ENCODE peak calls at places on chromosome 1, in seven cellular contexts. O, X, H, N, Z, U and P are unnamed samples. For H3K27me3 and H3K4me1, the result is how much of the 10 kb centered on the place peaks cover.

GRCh38 chr1:183234660-183235476 is 48.8 kb downstream of the LAMC2 start:
- DNase-seq in O (peak), X (peak), H (no peak), N (peak), Z (peak), U (peak), P (peak)

GRCh38 chr1:41925712-41926111 is 7.0 kb upstream of the HIVEP3 start:
- DNase-seq in O (no peak), X (no peak), H (no peak), N (no peak), Z (no peak), U (no peak), P (no peak)

GRCh38 chr1:24506706-24507422 is 4.2 kb downstream of the RCAN3 start:
- DNase-seq in O (no peak), X (no peak), H (no peak), N (no peak), Z (no peak), U (no peak), P (no peak)

GRCh38 chr1:178938959-178939317 is 68.1 kb upstream of the ANGPTL1 start:
- DNase-seq in O (no peak), X (peak), H (no peak), N (no peak), Z (peak), U (no peak), P (peak)

GRCh38 chr1:118110580-118110979 is 74.4 kb downstream of the SPAG17 start:
- DNase-seq in O (no peak), X (no peak), H (no peak), N (no peak), Z (no peak), U (no peak), P (no peak)

GRCh38 chr1:55246896-55247295 is 31.7 kb upstream of the USP24 start:
- DNase-seq in O (no peak), X (no peak), H (no peak), N (no peak), Z (no peak), U (no peak), P (no peak)

GRCh38 chr1:13628218-13628617 is 44.6 kb downstream of the PDPN start:
- DNase-seq in O (no peak), X (no peak), H (no peak), N (no peak), Z (no peak), U (no peak), P (no peak)

GRCh38 chr1:25922633-25923567 is 16.7 kb upstream of the STMN1 start:
- DNase-seq in O (no peak), X (peak), H (peak), N (peak), Z (peak), U (peak), P (peak)

GRCh38 chr1:72365693-72366092 is 83.4 kb upstream of the NEGR1 start:
- DNase-seq in O (no peak), X (no peak), H (no peak), N (no peak), Z (no peak), U (no peak), P (no peak)

GRCh38 chr1:227043755-227044154 is 103.7 kb downstream of the COQ8A start:
- DNase-seq in O (no peak), X (no peak), H (no peak), N (no peak), Z (no peak), U (no peak), P (no peak)

GRCh38 chr1:245475116-245475515 is 320.3 kb downstream of the KIF26B start:
- DNase-seq in O (no peak), X (no peak), H (no peak), N (no peak), Z (no peak), U (no peak), P (no peak)

GRCh38 chr1:27574001-27574781 is 29.8 kb downstream of the AHDC1 start:
- DNase-seq in O (no peak), X (no peak), H (no peak), N (no peak), Z (no peak), U (no peak), P (no peak)

GRCh38 chr1:167713330-167714081 is 8.3 kb upstream of the MPZL1 start:
- DNase-seq in O (peak), X (peak), H (no peak), N (no peak), Z (peak), U (no peak), P (peak)

GRCh38 chr1:243924188-243924587 is 74.1 kb upstream of the AKT3 start:
- DNase-seq in O (no peak), X (no peak), H (no peak), N (no peak), Z (no peak), U (no peak), P (no peak)

GRCh38 chr1:243924588-243925349 is 74.7 kb upstream of the AKT3 start:
- DNase-seq in O (no peak), X (no peak), H (no peak), N (no peak), Z (no peak), U (no peak), P (no peak)

GRCh38 chr1:243926803-243927245 is 76.8 kb upstream of the AKT3 start:
- DNase-seq in O (peak), X (no peak), H (no peak), N (no peak), Z (no peak), U (no peak), P (no peak)

GRCh38 chr1:243926299-243926698 is 76.3 kb upstream of the AKT3 start:
- DNase-seq in O (no peak), X (no peak), H (no peak), N (no peak), Z (no peak), U (no peak), P (no peak)

GRCh38 chr1:243927401-243927800 is 77.4 kb upstream of the AKT3 start:
- DNase-seq in O (no peak), X (no peak), H (no peak), N (no peak), Z (no peak), U (no peak), P (no peak)
- H3K4me3 ChIP-seq in O (no peak), X (no peak), H (no peak), N (no peak), Z (no peak), U (no peak), P (no peak)

GRCh38 chr1:22139817-22140216 is 3.1 kb downstream of the WNT4 start:
- DNase-seq in O (no peak), X (peak), H (no peak), N (no peak), Z (no peak), U (no peak), P (no peak)
- H3K27me3 ChIP-seq in O (under half), X (under half), H (under half), N (under half), Z (under half), U (half or more), P (under half)

DNA sequence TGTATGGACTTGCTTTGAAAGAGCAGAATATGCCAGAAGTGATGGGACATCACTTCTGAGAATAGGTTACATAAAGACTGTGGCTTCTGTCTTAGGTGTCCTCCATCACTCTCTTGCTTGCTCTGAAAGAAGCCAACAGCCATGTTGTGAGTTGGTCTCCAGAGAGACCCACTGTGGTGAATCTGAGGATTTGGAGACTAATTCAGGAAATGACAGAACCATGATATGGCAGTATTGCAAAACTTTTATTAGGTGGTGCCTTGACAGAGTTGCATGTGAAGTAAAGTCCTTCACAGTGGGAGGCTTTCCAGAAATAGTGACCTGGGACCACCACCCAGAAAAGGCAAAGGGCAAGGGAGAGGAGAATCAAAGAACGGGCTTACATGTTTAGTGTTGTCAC is 628.6 kb downstream of the KCNT2 start:
- DNase-seq in O (no peak), X (no peak), H (no peak), N (no peak), Z (no peak), U (no peak), P (no peak)
- H3K4me1 ChIP-seq in O (under half), X (under half), H (under half), N (under half), Z (under half), U (under half), P (under half)

DNA sequence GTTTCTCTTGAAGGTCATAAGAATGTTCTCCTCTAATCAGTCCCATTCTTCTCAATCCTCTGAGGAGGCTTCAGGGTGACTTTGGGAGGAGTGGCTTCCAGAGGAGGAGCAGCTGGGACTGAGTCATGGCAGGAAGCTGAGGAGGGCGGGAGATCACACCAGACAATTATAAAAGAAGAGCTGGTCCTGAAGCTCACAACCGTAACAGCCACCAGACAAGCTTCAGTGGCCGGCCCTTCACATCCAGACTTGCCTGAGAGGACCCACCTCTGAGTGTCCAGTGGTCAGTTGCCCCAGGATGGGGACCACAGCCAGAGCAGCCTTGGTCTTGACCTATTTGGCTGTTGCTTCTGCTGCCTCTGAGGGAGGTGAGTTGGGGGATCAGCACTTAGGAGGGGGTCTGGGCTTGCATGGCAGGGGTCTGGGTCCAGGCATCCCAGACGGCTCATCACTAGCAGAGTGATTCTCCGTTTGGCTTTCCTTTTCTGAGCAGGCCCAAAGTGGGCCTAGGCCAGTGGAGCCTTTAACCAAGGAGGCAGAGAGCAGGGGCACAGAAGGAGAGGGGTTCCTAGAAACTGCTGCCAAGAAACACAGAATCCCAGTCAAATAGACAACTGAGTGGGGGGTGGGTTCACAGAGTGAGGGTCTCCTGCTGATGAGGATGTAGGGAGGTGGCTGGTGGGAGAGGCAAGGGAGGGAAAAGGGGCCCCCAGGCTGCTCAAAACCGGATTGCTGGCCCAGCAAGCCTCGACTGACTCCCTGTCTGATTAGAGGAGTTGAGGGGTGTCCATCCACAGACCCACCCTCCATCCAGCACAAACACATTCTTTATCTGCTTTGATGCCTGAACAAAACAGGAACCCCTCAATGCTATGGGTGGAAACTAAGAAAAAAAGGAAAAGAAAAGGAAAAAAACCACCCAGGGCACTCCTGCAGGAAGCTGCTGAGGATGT is at the start of gene ECM1:
- DNase-seq in O (no peak), X (peak), H (no peak), N (peak), Z (peak), U (peak), P (no peak)
- H3K4me3 ChIP-seq in O (no peak), X (no peak), H (no peak), N (peak), Z (no peak), U (no peak), P (no peak)

GRCh38 chr1:53732409-53732808 is 6.6 kb downstream of the GLIS1 start:
- DNase-seq in O (no peak), X (no peak), H (no peak), N (no peak), Z (no peak), U (no peak), P (no peak)
- H3K27me3 ChIP-seq in O (under half), X (under half), H (under half), N (under half), Z (under half), U (half or more), P (under half)

GRCh38 chr1:81703352-81703735 is 97.4 kb upstream of the ADGRL2 start:
- DNase-seq in O (no peak), X (no peak), H (no peak), N (no peak), Z (no peak), U (no peak), P (no peak)
- H3K4me1 ChIP-seq in O (under half), X (under half), H (under half), N (under half), Z (under half), U (under half), P (under half)

GRCh38 chr1:59666106-59666505 is 148.6 kb upstream of the HOOK1 start:
- DNase-seq in O (no peak), X (no peak), H (no peak), N (no peak), Z (no peak), U (no peak), P (no peak)
- H3K4me3 ChIP-seq in O (no peak), X (no peak), H (no peak), N (no peak), Z (no peak), U (no peak), P (no peak)

GRCh38 chr1:29689372-29690030 is 453.2 kb downstream of the PTPRU start:
- DNase-seq in O (no peak), X (no peak), H (no peak), N (no peak), Z (peak), U (no peak), P (no peak)

GRCh38 chr1:29691499-29691898 is 455.2 kb downstream of the PTPRU start:
- DNase-seq in O (no peak), X (no peak), H (no peak), N (no peak), Z (no peak), U (no peak), P (no peak)

GRCh38 chr1:29688477-29689365 is 452.4 kb downstream of the PTPRU start:
- DNase-seq in O (no peak), X (no peak), H (no peak), N (no peak), Z (no peak), U (no peak), P (no peak)

GRCh38 chr1:29687601-29688244 is 451.4 kb downstream of the PTPRU start:
- DNase-seq in O (no peak), X (no peak), H (no peak), N (no peak), Z (peak), U (no peak), P (no peak)

GRCh38 chr1:29690156-29690555 is 453.8 kb downstream of the PTPRU start:
- DNase-seq in O (no peak), X (no peak), H (no peak), N (no peak), Z (no peak), U (no peak), P (no peak)
- H3K27me3 ChIP-seq in O (under half), X (under half), H (under half), N (under half), Z (under half), U (half or more), P (under half)

DNA sequence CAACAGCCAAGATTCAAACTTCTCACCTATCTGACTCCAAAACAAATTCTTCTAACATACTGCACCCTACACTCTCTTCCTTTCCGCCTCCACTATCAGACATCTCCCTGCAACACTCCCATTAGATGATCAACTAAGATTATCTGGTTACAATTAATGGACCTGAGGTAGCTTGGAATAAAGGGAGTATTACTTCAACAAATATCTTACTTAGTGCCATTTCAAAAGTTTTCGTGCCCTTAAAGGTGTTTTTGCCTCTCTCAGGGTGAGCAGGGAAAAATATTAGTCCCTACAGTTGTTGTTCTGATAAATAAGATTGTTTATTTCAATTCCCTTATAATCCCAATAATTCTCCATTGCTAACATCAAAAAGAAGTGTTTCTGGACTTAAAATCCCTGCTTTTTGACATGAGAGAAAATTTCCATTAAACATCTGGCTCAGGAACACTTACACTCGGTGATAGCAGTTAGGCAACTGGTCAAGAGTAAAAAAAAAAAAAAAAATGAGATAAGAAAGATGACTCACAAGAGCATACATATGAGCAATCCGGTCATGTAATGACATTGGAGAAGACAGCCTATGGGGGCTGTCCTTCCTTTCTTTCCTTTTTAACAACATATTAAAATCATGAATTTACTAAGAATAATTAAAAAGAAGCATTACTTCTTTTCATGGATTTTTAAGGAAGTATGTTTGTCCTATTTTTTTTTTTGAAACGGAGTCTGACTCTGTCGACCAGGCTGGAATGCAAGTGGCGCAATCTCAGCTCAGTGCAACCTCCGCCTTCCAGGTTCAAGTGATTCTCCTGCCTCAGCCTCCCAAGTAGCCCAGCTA is 7.6 kb downstream of the RSBN1 start:
- DNase-seq in O (no peak), X (no peak), H (no peak), N (no peak), Z (no peak), U (no peak), P (no peak)
- H3K4me1 ChIP-seq in O (under half), X (under half), H (half or more), N (half or more), Z (half or more), U (half or more), P (under half)